ENCODE peak calls at places on chromosomes 1 and 21, in seven cellular contexts. Z, W, J, C, I, O and E are unnamed samples.
A peak's percentile ranks its signal among the peaks of the same experiment; 100 is the strongest.

GRCh38 chr1:27760411-27760810 is 12.6 kb upstream of the STX12 start:
- DNase-seq in Z (no peak), W (no peak), J (no peak), C (no peak), I (peak; percentile 73), O (no peak), E (no peak)

GRCh38 chr1:204921855-204922516 is 51.3 kb downstream of the NFASC start:
- DNase-seq in Z (no peak), W (no peak), J (no peak), C (no peak), I (no peak), O (no peak), E (no peak)

GRCh38 chr21:44708866-44709425 is 2.4 kb downstream of the TSPEAR start:
- DNase-seq in Z (peak; percentile 30), W (no peak), J (no peak), C (no peak), I (no peak), O (no peak), E (no peak)

GRCh38 chr21:45406801-45407628 is 2.0 kb downstream of the COL18A1 start:
- DNase-seq in Z (peak; percentile 45), W (no peak), J (no peak), C (no peak), I (no peak), O (no peak), E (peak; percentile 39)

GRCh38 chr1:209645574-209646452 is 6.4 kb downstream of the LAMB3 start:
- DNase-seq in Z (no peak), W (no peak), J (no peak), C (no peak), I (peak; percentile 30), O (no peak), E (peak; percentile 64)

GRCh38 chr1:240608707-240609106 is 3.2 kb downstream of the GREM2 start:
- DNase-seq in Z (no peak), W (no peak), J (no peak), C (no peak), I (no peak), O (no peak), E (no peak)

GRCh38 chr1:223835754-223836153 is 10.0 kb downstream of the TP53BP2 start:
- DNase-seq in Z (no peak), W (no peak), J (no peak), C (no peak), I (peak; percentile 43), O (no peak), E (no peak)

GRCh38 chr1:22662318-22662717 is 9.3 kb downstream of the C1QB start:
- DNase-seq in Z (no peak), W (no peak), J (no peak), C (peak; percentile 21), I (no peak), O (no peak), E (peak; percentile 43)

GRCh38 chr21:44897326-44898010 is 23.2 kb downstream of the ITGB2 start:
- DNase-seq in Z (no peak), W (no peak), J (no peak), C (no peak), I (no peak), O (no peak), E (peak; percentile 47)

GRCh38 chr1:62879962-62880361 is 96.0 kb downstream of the ATG4C start:
- DNase-seq in Z (no peak), W (no peak), J (no peak), C (no peak), I (no peak), O (no peak), E (no peak)

GRCh38 chr1:43831866-43832654 is 101.5 kb upstream of the ARTN start:
- DNase-seq in Z (no peak), W (no peak), J (no peak), C (no peak), I (no peak), O (no peak), E (no peak)

GRCh38 chr1:57024855-57025254 is 59.0 kb upstream of the C8B start:
- DNase-seq in Z (no peak), W (peak; percentile 4), J (no peak), C (no peak), I (no peak), O (no peak), E (no peak)

GRCh38 chr1:54965624-54966340 is 14.6 kb upstream of the TMEM61 start:
- DNase-seq in Z (peak; percentile 77), W (no peak), J (no peak), C (peak; percentile 74), I (peak; percentile 89), O (no peak), E (peak; percentile 62)

GRCh38 chr1:164863056-164863455 is 304.1 kb downstream of the PBX1 start:
- DNase-seq in Z (no peak), W (no peak), J (no peak), C (no peak), I (no peak), O (no peak), E (no peak)

GRCh38 chr1:39898648-39899603 is 2.8 kb downstream of the MYCL start:
- DNase-seq in Z (no peak), W (peak; percentile 74), J (peak; percentile 84), C (no peak), I (peak; percentile 78), O (no peak), E (no peak)

GRCh38 chr1:10685851-10686403 is 110.5 kb downstream of the CASZ1 start:
- DNase-seq in Z (no peak), W (no peak), J (no peak), C (no peak), I (peak; percentile 73), O (no peak), E (no peak)

GRCh38 chr21:24050233-24050632 is 1557.0 kb downstream of the MRPL39 start:
- DNase-seq in Z (no peak), W (no peak), J (no peak), C (no peak), I (no peak), O (no peak), E (no peak)

GRCh38 chr1:203733009-203733863 is 31.7 kb upstream of the LAX1 start:
- DNase-seq in Z (no peak), W (no peak), J (no peak), C (no peak), I (no peak), O (no peak), E (no peak)

GRCh38 chr21:22728091-22728490 is 1729.9 kb downstream of the NCAM2 start:
- DNase-seq in Z (no peak), W (no peak), J (no peak), C (no peak), I (no peak), O (no peak), E (no peak)

GRCh38 chr1:32753532-32754281 is 51.1 kb upstream of the SYNC start:
- DNase-seq in Z (peak; percentile 81), W (peak; percentile 77), J (peak; percentile 84), C (no peak), I (peak; percentile 66), O (peak; percentile 66), E (peak; percentile 83)

GRCh38 chr1:66346057-66346795 is 187.7 kb upstream of the SGIP1 start:
- DNase-seq in Z (no peak), W (no peak), J (no peak), C (no peak), I (no peak), O (no peak), E (no peak)

GRCh38 chr1:145962157-145963102 is 1.9 kb downstream of the ANKRD34A start:
- DNase-seq in Z (peak; percentile 80), W (no peak), J (no peak), C (no peak), I (no peak), O (peak; percentile 46), E (peak; percentile 72)